ENCODE peak calls at places on chromosomes 1 and 21, in nine cellular contexts. Z, Y, E, H, P, K, N, G and C are unnamed samples. For H3K4me1, the result is how much of the 10 kb centered on the place peaks cover.

GRCh38 chr1:167605576-167605975 is 24.5 kb upstream of the RCSD1 start:
- DNase-seq in P (no peak), Y (no peak), G (no peak), E (no peak), H (no peak), K (no peak), Z (no peak), N (no peak), C (no peak)

GRCh38 chr1:246497331-246497915 is 9.7 kb downstream of the SMYD3 start:
- DNase-seq in Y (no peak), E (no peak), N (no peak), K (peak), P (no peak), H (no peak), Z (no peak), G (no peak), C (no peak)

GRCh38 chr1:243623831-243624230 is 226.2 kb downstream of the AKT3 start:
- DNase-seq in N (no peak), Y (no peak), K (no peak), H (no peak), P (no peak), Z (no peak), G (no peak), E (no peak), C (no peak)

GRCh38 chr1:6244401-6245054 is 549 bp downstream of the HES3 start:
- DNase-seq in N (no peak), Z (no peak), Y (no peak), E (no peak), H (no peak), K (no peak), P (no peak), G (no peak), C (peak)

GRCh38 chr1:112935474-112936289 is 20.3 kb downstream of the SLC16A1 start:
- DNase-seq in H (no peak), N (no peak), K (no peak), Y (no peak), Z (no peak), P (no peak), E (no peak), G (no peak), C (no peak)

GRCh38 chr1:206048582-206048981 is 4.4 kb upstream of the RHEX start:
- DNase-seq in K (peak), Y (no peak), E (peak), G (no peak), P (no peak), H (no peak), Z (peak), N (no peak), C (no peak)

GRCh38 chr1:37574834-37575479 is 18.2 kb downstream of the DNALI1 start:
- DNase-seq in K (no peak), G (no peak), E (no peak), Z (no peak), Y (no peak), N (no peak), P (no peak), H (no peak), C (no peak)

GRCh38 chr1:36585760-36586072 is 103.0 kb upstream of the CSF3R start:
- DNase-seq in G (no peak), N (no peak), K (no peak), H (no peak), P (no peak), E (no peak), Z (no peak), Y (no peak), C (no peak)

GRCh38 chr1:228022571-228023293 is 15.9 kb downstream of the WNT3A start:
- DNase-seq in E (peak), P (no peak), K (no peak), N (no peak), Y (no peak), Z (peak), G (no peak), H (no peak), C (peak)

GRCh38 chr21:14942801-14943490 is 121.9 kb downstream of the NRIP1 start:
- DNase-seq in Y (no peak), H (no peak), G (no peak), K (no peak), Z (no peak), E (no peak), P (no peak), N (no peak), C (no peak)

GRCh38 chr21:29304577-29304976 is 5.9 kb downstream of the BACH1 start:
- DNase-seq in Y (no peak), Z (no peak), K (no peak), E (no peak), H (no peak), G (no peak), P (no peak), N (no peak), C (no peak)

GRCh38 chr1:50415235-50416149 is 7.8 kb downstream of the DMRTA2 start:
- DNase-seq in Y (no peak), P (no peak), N (no peak), H (no peak), E (no peak), K (peak), G (no peak), Z (no peak), C (no peak)

GRCh38 chr1:199041173-199041914 is 402.5 kb downstream of the PTPRC start:
- DNase-seq in E (no peak), N (no peak), H (no peak), Y (no peak), G (no peak), K (no peak), P (no peak), Z (no peak), C (no peak)

GRCh38 chr1:234923626-234924025 is 205.0 kb downstream of the TOMM20 start:
- DNase-seq in N (peak), E (no peak), H (no peak), Z (no peak), Y (no peak), K (no peak), G (no peak), P (no peak), C (no peak)

GRCh38 chr1:169653873-169654272 is 23.9 kb upstream of the SELP start:
- DNase-seq in E (no peak), H (no peak), Y (no peak), G (no peak), K (no peak), Z (no peak), P (no peak), N (no peak), C (no peak)

GRCh38 chr1:21857142-21857839 is 45.2 kb downstream of the LDLRAD2 start:
- DNase-seq in Y (no peak), H (no peak), P (no peak), Z (no peak), N (no peak), G (no peak), K (no peak), E (no peak), C (no peak)

GRCh38 chr1:18731591-18732235 is 101.1 kb downstream of the PAX7 start:
- DNase-seq in P (no peak), H (no peak), N (no peak), K (no peak), Y (no peak), Z (no peak), G (no peak), E (no peak), C (no peak)

GRCh38 chr1:219991511-219991810 is 54.8 kb downstream of the EPRS1 start:
- DNase-seq in H (no peak), Z (no peak), K (no peak), P (no peak), G (no peak), E (no peak), Y (no peak), N (no peak), C (no peak)

GRCh38 chr1:97245682-97246081 is 524.1 kb downstream of the PTBP2 start:
- DNase-seq in Y (no peak), Z (no peak), P (no peak), N (no peak), K (no peak), E (no peak), G (no peak), H (no peak), C (no peak)

GRCh38 chr1:110440877-110441276 is 10.1 kb upstream of the PROK1 start:
- DNase-seq in K (no peak), G (peak), H (no peak), Y (no peak), E (no peak), Z (no peak), P (peak), N (no peak), C (peak)

GRCh38 chr1:87084247-87084836 is 169.9 kb downstream of the HS2ST1 start:
- DNase-seq in Z (no peak), G (no peak), Y (no peak), K (peak), H (no peak), E (no peak), P (no peak), N (no peak), C (no peak)

DNA sequence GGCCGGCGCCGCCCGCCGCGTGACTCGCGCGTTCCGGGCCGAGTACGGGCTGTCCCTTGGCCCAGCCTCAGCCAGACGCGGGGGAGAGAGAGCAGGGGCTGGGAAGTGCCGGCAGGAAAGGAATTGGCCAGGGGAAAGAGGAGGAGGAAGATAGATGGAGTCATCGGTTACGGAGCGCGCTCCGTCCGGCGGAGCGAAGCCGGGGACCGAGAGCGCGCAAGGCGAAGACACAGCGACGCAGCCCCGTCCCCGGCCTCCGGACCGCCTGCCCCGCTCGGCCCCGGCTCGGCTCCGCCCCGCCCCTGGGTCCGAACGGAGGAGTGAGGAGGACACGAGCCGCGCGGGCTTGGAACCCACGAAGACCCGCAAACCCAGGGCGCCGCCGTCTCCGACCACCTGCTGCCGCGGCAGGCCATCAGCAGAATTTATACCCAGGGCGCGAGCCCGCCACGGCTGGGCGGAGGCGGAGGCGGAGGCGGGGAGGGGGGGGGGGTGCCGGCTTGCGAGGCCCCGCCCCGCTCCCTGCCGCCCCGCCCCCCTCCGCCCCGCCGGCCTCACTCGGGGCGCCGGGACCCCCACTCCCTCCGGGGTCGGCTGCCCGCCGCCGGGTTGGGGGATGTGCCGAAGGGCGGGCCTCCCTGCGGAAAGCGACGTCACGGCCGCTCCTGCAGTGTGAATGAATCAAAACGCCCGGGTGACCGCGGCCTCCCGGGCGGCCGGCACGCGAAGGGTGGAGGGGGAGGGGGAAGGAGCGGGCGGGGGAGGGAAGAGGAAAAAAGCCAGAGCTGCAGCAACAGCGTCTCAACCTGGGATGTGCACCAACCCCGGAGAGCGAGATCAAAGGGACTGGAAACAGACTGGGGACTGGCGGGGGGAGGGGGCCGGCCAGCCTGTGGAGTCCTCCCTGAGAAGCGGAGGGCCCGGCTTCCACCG is at the start of gene LHX4:
- DNase-seq in Y (no peak), K (peak), H (no peak), G (peak), Z (no peak), E (peak), N (peak), P (no peak), C (no peak)
- TF ChIP-seq CTCF in Y (no peak), K (no peak), H (no peak), G (no peak), Z (no peak), E (no peak), N (no peak), P (no peak), C (no peak)

GRCh38 chr1:26283226-26283853 is 3.5 kb downstream of the SH3BGRL3 start:
- DNase-seq in Z (no peak), E (no peak), H (no peak), N (no peak), Y (no peak), K (no peak), G (no peak), P (no peak), C (no peak)
- H3K4me1 ChIP-seq in Z (under half), E (half or more), H (under half), N (half or more), Y (under half), K (under half), G (under half), P (under half), C (half or more)

GRCh38 chr1:66537718-66538117 is 3.8 kb downstream of the SGIP1 start:
- DNase-seq in E (no peak), Z (no peak), P (no peak), G (no peak), Y (no peak), N (no peak), K (no peak), H (no peak), C (no peak)
- H3K4me3 ChIP-seq in E (no peak), Z (no peak), P (no peak), G (no peak), Y (peak), N (peak), K (no peak), H (no peak), C (no peak)

GRCh38 chr1:63317007-63317813 is 5.2 kb upstream of the FOXD3 start:
- DNase-seq in P (peak), Z (peak), K (peak), H (no peak), Y (no peak), G (no peak), N (no peak), E (peak), C (peak)
- TF ChIP-seq CTCF in P (peak), Z (peak), K (peak), H (peak), Y (no peak), G (no peak), N (peak), E (peak), C (peak)

DNA sequence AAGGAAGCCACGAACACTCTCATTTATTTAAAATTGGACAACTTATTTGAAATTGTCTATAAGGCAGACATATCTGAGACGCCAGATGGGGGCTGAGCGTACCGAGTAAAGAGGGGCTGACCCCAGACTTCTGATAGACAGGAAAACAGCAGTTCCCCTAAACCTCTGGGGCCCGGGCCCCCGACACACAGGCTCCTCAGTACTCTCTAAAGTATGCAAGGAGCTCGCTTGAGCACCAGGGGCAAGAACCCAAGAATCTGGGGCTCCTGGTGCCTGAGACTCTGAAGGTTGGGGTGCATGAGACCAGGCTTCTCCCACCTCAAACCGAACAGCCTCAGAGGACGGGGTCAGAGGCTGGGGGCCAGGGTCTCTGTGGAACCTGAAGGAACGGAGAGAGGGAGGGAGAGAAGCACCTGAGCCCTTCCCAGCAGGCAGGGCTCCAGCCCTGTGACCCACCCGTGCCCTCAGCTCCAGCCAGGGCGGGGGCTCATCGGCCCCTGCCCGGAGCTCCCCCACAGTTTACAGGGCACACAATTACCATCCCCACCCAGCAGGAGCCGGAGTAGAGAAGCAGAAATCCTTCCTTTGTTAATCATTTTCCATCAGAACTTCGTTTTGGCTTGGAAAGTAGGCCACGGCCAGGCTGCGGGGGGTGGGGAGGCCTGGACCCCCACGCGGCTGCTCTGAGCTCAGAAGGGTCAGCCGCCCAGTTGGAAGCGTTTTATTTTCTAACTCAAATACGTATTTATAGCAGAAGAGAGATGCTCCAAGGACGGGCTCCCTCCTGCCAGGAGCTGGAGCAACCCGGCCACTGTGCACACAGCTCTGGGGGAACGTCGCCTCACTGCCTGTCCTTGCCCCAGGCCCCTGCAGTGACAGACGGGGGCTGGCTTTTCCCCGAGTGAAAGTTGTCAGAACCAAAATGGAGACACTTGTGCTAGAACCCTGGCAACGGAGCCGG is 42.9 kb upstream of the ADARB1 start:
- DNase-seq in H (no peak), Z (no peak), N (peak), E (peak), Y (peak), K (no peak), P (no peak), G (no peak), C (peak)
- H3K4me1 ChIP-seq in H (under half), Z (under half), N (half or more), E (under half), Y (half or more), K (under half), P (under half), G (under half), C (under half)